ENCODE peak calls at places on chromosomes 3 and 15, in seven cellular contexts. X is endothelial cell of umbilical vein, F is A549, E is H1, H is GM12878, C is K562, I is HepG2. A is an unnamed sample.

GRCh38 chr15:96321422-96322391 is 8.8 kb upstream of the NR2F2 start:
- DNase-seq in X (peak; percentile 67), F (no peak), E (no peak), H (no peak), C (no peak), I (no peak), A (no peak)

GRCh38 chr3:37249717-37250116 is 75.3 kb upstream of the LRRFIP2 start:
- DNase-seq in X (no peak), F (no peak), E (no peak), H (no peak), C (no peak), I (no peak), A (no peak)

GRCh38 chr3:36364260-36364659 is 16.0 kb upstream of the STAC start:
- DNase-seq in X (no peak), F (no peak), E (no peak), H (no peak), C (no peak), I (no peak), A (no peak)

GRCh38 chr15:57216288-57216687 is 160.0 kb upstream of the CGNL1 start:
- DNase-seq in X (peak; percentile 68), F (peak; percentile 25), E (no peak), H (no peak), C (no peak), I (no peak), A (no peak)

GRCh38 chr3:120683213-120683612 is 1.2 kb upstream of the HGD start:
- DNase-seq in X (no peak), F (no peak), E (no peak), H (no peak), C (no peak), I (peak; percentile 19), A (no peak)

GRCh38 chr3:50738252-50738598 is 63.5 kb downstream of the DOCK3 start:
- DNase-seq in X (no peak), F (no peak), E (no peak), H (no peak), C (no peak), I (no peak), A (no peak)

GRCh38 chr15:81235781-81236507 is 39.3 kb downstream of the IL16 start:
- DNase-seq in X (peak; percentile 14), F (peak; percentile 11), E (no peak), H (no peak), C (no peak), I (no peak), A (no peak)

GRCh38 chr3:51676102-51676640 is 5.1 kb downstream of the TEX264 start:
- DNase-seq in X (no peak), F (no peak), E (no peak), H (no peak), C (no peak), I (no peak), A (no peak)

GRCh38 chr3:110568246-110568645 is 503.4 kb upstream of the NECTIN3 start:
- DNase-seq in X (peak; percentile 6), F (peak; percentile 23), E (no peak), H (no peak), C (no peak), I (no peak), A (peak; percentile 72)

GRCh38 chr3:61875073-61875472 is 313.7 kb downstream of the PTPRG start:
- DNase-seq in X (peak; percentile 30), F (no peak), E (no peak), H (no peak), C (no peak), I (no peak), A (no peak)

GRCh38 chr3:44398853-44399252 is 60.3 kb downstream of the TCAIM start:
- DNase-seq in X (no peak), F (no peak), E (no peak), H (no peak), C (no peak), I (no peak), A (no peak)

GRCh38 chr15:77684341-77685081 is 51.8 kb upstream of the LINGO1 start:
- DNase-seq in X (no peak), F (no peak), E (no peak), H (no peak), C (no peak), I (no peak), A (no peak)

GRCh38 chr15:77689821-77690220 is 57.1 kb upstream of the LINGO1 start:
- DNase-seq in X (no peak), F (no peak), E (no peak), H (no peak), C (no peak), I (no peak), A (no peak)

GRCh38 chr15:77691607-77692006 is 58.9 kb upstream of the LINGO1 start:
- DNase-seq in X (no peak), F (no peak), E (no peak), H (no peak), C (no peak), I (no peak), A (no peak)

GRCh38 chr15:77685082-77685815 is 52.5 kb upstream of the LINGO1 start:
- DNase-seq in X (no peak), F (no peak), E (no peak), H (no peak), C (no peak), I (no peak), A (no peak)

DNA sequence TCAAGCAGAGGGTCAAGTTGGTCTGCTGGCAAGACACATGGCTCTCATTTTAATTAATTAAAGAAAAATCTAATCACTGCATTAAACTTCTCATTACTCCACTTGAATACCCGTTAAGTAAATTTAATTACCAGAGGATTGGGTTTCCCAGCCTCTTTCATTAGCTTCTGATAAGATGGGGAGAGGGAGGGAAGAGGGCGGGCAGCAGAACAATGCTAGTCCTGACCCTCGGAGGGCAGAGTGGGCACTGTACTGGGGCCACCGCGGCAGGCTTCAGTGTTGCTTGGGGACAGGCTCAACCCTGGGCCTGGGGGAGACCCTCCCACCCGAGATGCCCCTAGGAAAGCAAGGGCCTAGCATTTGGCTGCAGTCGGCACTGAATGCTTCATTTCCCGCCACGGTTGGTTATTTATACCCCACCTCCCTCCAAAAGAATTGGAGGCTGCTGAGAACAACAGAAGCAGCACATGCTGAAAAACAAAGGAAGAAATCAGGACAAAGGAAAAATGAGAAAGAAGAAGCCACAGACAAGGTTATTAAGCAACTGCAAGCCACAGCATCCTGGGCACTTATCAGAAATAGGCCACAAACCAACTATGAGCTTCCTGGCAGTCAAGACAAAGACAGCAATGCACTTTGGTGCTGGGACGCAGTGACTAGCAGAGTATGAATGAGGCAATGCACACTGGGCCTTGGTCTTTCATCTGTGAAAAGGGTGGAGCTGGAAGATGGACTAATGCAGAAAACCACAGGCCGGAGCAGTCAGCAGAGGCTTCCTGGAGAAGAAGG is 55.8 kb upstream of the LINGO1 start:
- DNase-seq in X (no peak), F (no peak), E (no peak), H (no peak), C (no peak), I (no peak), A (no peak)
- TF ChIP-seq MAX in X (no peak), F (no peak), E (no peak), H (no peak), C (no peak), I (no peak), A (no peak)

GRCh38 chr15:31350771-31351170 is 24.1 kb downstream of the KLF13 start:
- DNase-seq in X (no peak), F (no peak), E (no peak), H (no peak), C (no peak), I (no peak), A (no peak)

GRCh38 chr15:31352283-31352880 is 25.7 kb downstream of the KLF13 start:
- DNase-seq in X (no peak), F (no peak), E (no peak), H (no peak), C (no peak), I (no peak), A (no peak)

GRCh38 chr15:31353931-31354330 is 27.3 kb downstream of the KLF13 start:
- DNase-seq in X (no peak), F (no peak), E (no peak), H (no peak), C (no peak), I (no peak), A (no peak)

GRCh38 chr15:31349233-31350141 is 22.9 kb downstream of the KLF13 start:
- DNase-seq in X (no peak), F (no peak), E (no peak), H (no peak), C (no peak), I (no peak), A (no peak)

GRCh38 chr15:31352911-31353811 is 26.5 kb downstream of the KLF13 start:
- DNase-seq in X (peak; percentile 90), F (no peak), E (no peak), H (peak; percentile 83), C (peak; percentile 53), I (no peak), A (no peak)
- H3K4me1 ChIP-seq in X (peaks cover 13% of the 10 kb centered on the region), F (peaks cover 18% of the 10 kb centered on the region), E (peaks cover 4% of the 10 kb centered on the region), H (peaks cover 89% of the 10 kb centered on the region), C (peaks cover 25% of the 10 kb centered on the region), I (peaks cover 26% of the 10 kb centered on the region), A (peaks cover 25% of the 10 kb centered on the region)

GRCh38 chr15:68416158-68416535 is 15.8 kb downstream of the ITGA11 start:
- DNase-seq in X (no peak), F (no peak), E (no peak), H (no peak), C (no peak), I (no peak), A (no peak)

GRCh38 chr15:68415501-68416157 is 16.3 kb downstream of the ITGA11 start:
- DNase-seq in X (no peak), F (no peak), E (no peak), H (no peak), C (peak; percentile 51), I (no peak), A (no peak)

GRCh38 chr15:68417897-68418296 is 14.1 kb downstream of the ITGA11 start:
- DNase-seq in X (no peak), F (no peak), E (no peak), H (no peak), C (no peak), I (no peak), A (no peak)

GRCh38 chr15:68418611-68419161 is 13.3 kb downstream of the ITGA11 start:
- DNase-seq in X (peak; percentile 43), F (peak; percentile 52), E (no peak), H (no peak), C (no peak), I (no peak), A (no peak)

GRCh38 chr15:68417051-68417450 is 14.9 kb downstream of the ITGA11 start:
- DNase-seq in X (no peak), F (no peak), E (no peak), H (no peak), C (no peak), I (no peak), A (no peak)
- TF ChIP-seq MAX in X (no peak), F (no peak), E (no peak), H (no peak), C (no peak), I (no peak), A (no peak)

GRCh38 chr3:5197470-5198312 is 10.2 kb downstream of the EDEM1 start:
- DNase-seq in X (no peak), F (no peak), E (no peak), H (peak; percentile 83), C (no peak), I (no peak), A (no peak)
- H3K4me1 ChIP-seq in X (peaks cover 38% of the 10 kb centered on the region), F (peaks cover 44% of the 10 kb centered on the region), E (peaks cover 5% of the 10 kb centered on the region), H (peaks cover 63% of the 10 kb centered on the region), C (no peaks in the 10 kb centered on the region), I (peaks cover 51% of the 10 kb centered on the region), A (peaks cover 38% of the 10 kb centered on the region)